ENCODE peak calls at places on chromosomes 7 and 10, in nine cellular contexts. X is prostate gland, N is upper lobe of right lung, S is heart left ventricle, I is transverse colon, R is GM23338, A is PC-3, M is A549, O is lower leg skin. W is an unnamed sample.

GRCh38 chr7:39294022-39294421 is 272.2 kb upstream of the YAE1 start:
- DNase-seq in X (no peak), N (no peak), S (no peak), I (no peak), R (no peak), A (no peak), M (no peak), O (no peak), W (no peak)

GRCh38 chr7:23617482-23617881 is 20.3 kb downstream of the CCDC126 start:
- DNase-seq in X (no peak), N (no peak), S (no peak), I (no peak), R (no peak), A (no peak), M (no peak), O (no peak), W (no peak)

GRCh38 chr10:33273295-33274002 is 61.0 kb downstream of the NRP1 start:
- DNase-seq in X (peak), N (peak), S (peak), I (peak), R (peak), A (peak), M (peak), O (peak), W (peak)

GRCh38 chr7:144019457-144019856 is 19.3 kb downstream of the OR6B1 start:
- DNase-seq in X (no peak), N (no peak), S (no peak), I (no peak), R (no peak), A (peak), M (peak), O (no peak), W (no peak)

GRCh38 chr10:114367041-114367675 is 37.1 kb downstream of the AFAP1L2 start:
- DNase-seq in X (peak), N (no peak), S (no peak), I (no peak), R (no peak), A (no peak), M (peak), O (no peak), W (no peak)

GRCh38 chr7:157690833-157691382 is 354.1 kb downstream of the DNAJB6 start:
- DNase-seq in X (peak), N (peak), S (no peak), I (peak), R (peak), A (peak), M (no peak), O (no peak), W (peak)

GRCh38 chr7:13159467-13160184 is 472.2 kb downstream of the ARL4A start:
- DNase-seq in X (no peak), N (no peak), S (no peak), I (no peak), R (no peak), A (no peak), M (no peak), O (no peak), W (no peak)

GRCh38 chr10:31630866-31631567 is 297.6 kb downstream of the ARHGAP12 start:
- DNase-seq in X (no peak), N (no peak), S (no peak), I (no peak), R (no peak), A (no peak), M (no peak), O (no peak), W (no peak)

GRCh38 chr7:88331322-88331721 is 24.6 kb upstream of the STEAP4 start:
- DNase-seq in X (no peak), N (no peak), S (no peak), I (no peak), R (no peak), A (no peak), M (no peak), O (no peak), W (no peak)

GRCh38 chr7:75969182-75969581 is 25.2 kb downstream of the TMEM120A start:
- DNase-seq in X (no peak), N (no peak), S (no peak), I (no peak), R (no peak), A (no peak), M (no peak), O (peak), W (peak)

GRCh38 chr7:137081694-137082093 is 213.2 kb downstream of the CHRM2 start:
- DNase-seq in X (no peak), N (no peak), S (no peak), I (peak), R (no peak), A (peak), M (no peak), O (peak), W (peak)

GRCh38 chr7:45080265-45080957 is 8.4 kb downstream of the NACAD start:
- DNase-seq in X (no peak), N (peak), S (no peak), I (no peak), R (no peak), A (no peak), M (peak), O (no peak), W (no peak)

GRCh38 chr10:22086730-22087364 is 83.3 kb upstream of the DNAJC1 start:
- DNase-seq in X (peak), N (peak), S (peak), I (peak), R (peak), A (peak), M (peak), O (peak), W (peak)

GRCh38 chr7:18425227-18425626 is 70.3 kb upstream of the HDAC9 start:
- DNase-seq in X (no peak), N (no peak), S (no peak), I (no peak), R (no peak), A (no peak), M (no peak), O (no peak), W (no peak)

GRCh38 chr10:1094112-1095057 is 38.2 kb downstream of the WDR37 start:
- DNase-seq in X (no peak), N (no peak), S (no peak), I (no peak), R (no peak), A (no peak), M (no peak), O (no peak), W (no peak)

GRCh38 chr7:115831371-115831770 is 199.2 kb downstream of the TFEC start:
- DNase-seq in X (no peak), N (no peak), S (no peak), I (no peak), R (no peak), A (no peak), M (no peak), O (no peak), W (no peak)

GRCh38 chr7:52088008-52088787 is 771.6 kb upstream of the COBL start:
- DNase-seq in X (no peak), N (no peak), S (no peak), I (no peak), R (peak), A (no peak), M (no peak), O (no peak), W (no peak)

GRCh38 chr7:20403356-20403755 is 72.7 kb downstream of the ITGB8 start:
- DNase-seq in X (no peak), N (no peak), S (peak), I (no peak), R (no peak), A (no peak), M (no peak), O (no peak), W (no peak)

GRCh38 chr7:45092931-45093235 is 4.1 kb upstream of the NACAD start:
- DNase-seq in X (no peak), N (no peak), S (no peak), I (no peak), R (no peak), A (no peak), M (no peak), O (no peak), W (no peak)

GRCh38 chr7:45975367-45975766 is 54.3 kb upstream of the IGFBP3 start:
- DNase-seq in X (no peak), N (no peak), S (no peak), I (no peak), R (no peak), A (no peak), M (no peak), O (no peak), W (no peak)

GRCh38 chr10:77776487-77776886 is 138.9 kb upstream of the KCNMA1 start:
- DNase-seq in X (no peak), N (no peak), S (no peak), I (no peak), R (no peak), A (no peak), M (no peak), O (no peak), W (no peak)

GRCh38 chr10:85177767-85178166 is 849.4 kb downstream of the CCSER2 start:
- DNase-seq in X (no peak), N (no peak), S (no peak), I (no peak), R (no peak), A (no peak), M (no peak), O (no peak), W (no peak)

GRCh38 chr7:39527296-39527695 is 38.9 kb upstream of the YAE1 start:
- DNase-seq in X (no peak), N (no peak), S (no peak), I (no peak), R (no peak), A (no peak), M (no peak), O (no peak), W (no peak)

GRCh38 chr7:101828308-101829020 is 11.0 kb downstream of the CUX1 start:
- DNase-seq in X (no peak), N (peak), S (no peak), I (no peak), R (no peak), A (no peak), M (no peak), O (no peak), W (no peak)

GRCh38 chr10:119371704-119372663 is 164.6 kb downstream of the GRK5 start:
- DNase-seq in X (no peak), N (peak), S (no peak), I (no peak), R (no peak), A (no peak), M (no peak), O (no peak), W (no peak)

GRCh38 chr10:132408367-132408781 is 11.4 kb downstream of the PWWP2B start:
- DNase-seq in X (peak), N (peak), S (no peak), I (peak), R (peak), A (no peak), M (no peak), O (no peak), W (peak)

GRCh38 chr10:70146489-70147488 is at the start of gene TYSND1:
- DNase-seq in X (peak), N (peak), S (peak), I (peak), R (peak), A (peak), M (peak), O (peak), W (peak)

GRCh38 chr7:39644170-39644569 is 20.8 kb downstream of the RALA start:
- DNase-seq in X (no peak), N (no peak), S (no peak), I (no peak), R (no peak), A (no peak), M (no peak), O (no peak), W (no peak)

GRCh38 chr7:105227391-105227790 is 161.3 kb downstream of the SRPK2 start:
- DNase-seq in X (no peak), N (no peak), S (no peak), I (no peak), R (no peak), A (no peak), M (no peak), O (no peak), W (no peak)

GRCh38 chr10:2994562-2994961 is 72.8 kb upstream of the PFKP start:
- DNase-seq in X (no peak), N (no peak), S (no peak), I (no peak), R (no peak), A (no peak), M (no peak), O (no peak), W (no peak)

GRCh38 chr10:116511365-116511764 is 34.4 kb upstream of the PNLIP start:
- DNase-seq in X (no peak), N (no peak), S (no peak), I (no peak), R (peak), A (no peak), M (no peak), O (no peak), W (no peak)
- TF ChIP-seq CTCF in X (no peak), N (no peak), S (no peak), I (no peak), R (peak), A (no peak), M (no peak), O (no peak), W (no peak)

GRCh38 chr7:130560972-130561371 is 69.1 kb downstream of the MEST start:
- DNase-seq in X (no peak), N (no peak), S (no peak), I (no peak), R (peak), A (peak), M (peak), O (no peak), W (no peak)
- TF ChIP-seq CTCF in X (no peak), N (peak), S (no peak), I (peak), R (peak), A (peak), M (peak), O (no peak), W (no peak)

GRCh38 chr7:91953618-91954017 is 13.0 kb downstream of the AKAP9 start:
- DNase-seq in X (no peak), N (no peak), S (no peak), I (no peak), R (peak), A (peak), M (peak), O (no peak), W (no peak)
- TF ChIP-seq CTCF in X (no peak), N (peak), S (peak), I (peak), R (peak), A (peak), M (peak), O (no peak), W (no peak)

GRCh38 chr10:76049581-76050290 is 618.3 kb downstream of the LRMDA start:
- DNase-seq in X (no peak), N (no peak), S (no peak), I (no peak), R (no peak), A (peak), M (no peak), O (no peak), W (no peak)

GRCh38 chr10:76055466-76055865 is 624.0 kb downstream of the LRMDA start:
- DNase-seq in X (no peak), N (no peak), S (no peak), I (no peak), R (no peak), A (no peak), M (no peak), O (no peak), W (no peak)

GRCh38 chr10:76050291-76050625 is 618.8 kb downstream of the LRMDA start:
- DNase-seq in X (no peak), N (no peak), S (no peak), I (no peak), R (no peak), A (peak), M (no peak), O (no peak), W (no peak)

GRCh38 chr10:76052798-76053473 is 621.5 kb downstream of the LRMDA start:
- DNase-seq in X (no peak), N (no peak), S (no peak), I (no peak), R (no peak), A (no peak), M (no peak), O (no peak), W (no peak)

GRCh38 chr10:76051007-76051936 is 619.8 kb downstream of the LRMDA start:
- DNase-seq in X (no peak), N (no peak), S (no peak), I (no peak), R (peak), A (no peak), M (no peak), O (no peak), W (no peak)
- TF ChIP-seq CTCF in X (no peak), N (no peak), S (no peak), I (no peak), R (no peak), A (no peak), M (no peak), O (peak), W (no peak)

W was measured in colonic mucosa.